ENCODE peak calls at places on chromosomes 3 and 15, in five cellular contexts. K is activated naive CD4-positive, alpha-beta T cell treated with anti-CD3 and anti-CD28 coated beads, Interleukin-2, amount 10 ng/mL, durations not matched to agents 7 days and 5 days; E is ELR; L is COLO829; C is stimulated activated CD4-positive, alpha-beta T cell treated with anti-CD3 and anti-CD28 coated beads, Interleukin-12 subunit alpha, Interleukin-12 subunit beta, amount 100 ng/mL, for 4 hours. P is an unnamed sample.

GRCh38 chr15:73724211-73724610 is 28.9 kb downstream of the INSYN1 start:
- DNase-seq in K (no peak), E (no peak), L (no peak), C (no peak), P (no peak)

GRCh38 chr3:129289201-129289921 is 10.7 kb downstream of the HMCES start:
- DNase-seq in K (no peak), E (peak; percentile 85), L (peak; percentile 74), C (no peak), P (no peak)

GRCh38 chr15:99631256-99631655 is 65.5 kb downstream of the MEF2A start:
- DNase-seq in K (no peak), E (no peak), L (no peak), C (no peak), P (no peak)

GRCh38 chr3:28317438-28318022 is 31.0 kb upstream of the ZCWPW2 start:
- DNase-seq in K (peak; percentile 43), E (peak; percentile 54), L (peak; percentile 66), C (no peak), P (peak; percentile 28)

GRCh38 chr3:113495035-113495434 is 19.9 kb downstream of the SPICE1 start:
- DNase-seq in K (peak; percentile 64), E (peak; percentile 55), L (no peak), C (no peak), P (peak; percentile 55)

GRCh38 chr15:88604381-88604951 is 16.7 kb upstream of the AEN start:
- DNase-seq in K (no peak), E (no peak), L (no peak), C (no peak), P (no peak)

GRCh38 chr3:141412087-141412935 is 44.0 kb downstream of the ZBTB38 start:
- DNase-seq in K (peak; percentile 70), E (peak; percentile 98), L (peak; percentile 76), C (peak; percentile 15), P (peak; percentile 63)

GRCh38 chr3:120567370-120568197 is 28.6 kb upstream of the NDUFB4 start:
- DNase-seq in K (no peak), E (peak; percentile 70), L (no peak), C (no peak), P (no peak)

GRCh38 chr3:184339016-184339415 is 1.6 kb downstream of the FAM131A start:
- DNase-seq in K (no peak), E (no peak), L (no peak), C (no peak), P (no peak)

GRCh38 chr3:29281265-29282228 is 676 bp downstream of the RBMS3 start:
- DNase-seq in K (no peak), E (peak; percentile 65), L (no peak), C (no peak), P (no peak)

GRCh38 chr15:63987979-63988378 is 58.3 kb downstream of the DAPK2 start:
- DNase-seq in K (no peak), E (no peak), L (no peak), C (no peak), P (no peak)

GRCh38 chr15:89654847-89655805 is at the start of gene KIF7:
- DNase-seq in K (peak; percentile 37), E (peak; percentile 72), L (peak; percentile 38), C (peak; percentile 18), P (no peak)

GRCh38 chr3:45758871-45759270 is 37.5 kb downstream of the SLC6A20 start:
- DNase-seq in K (no peak), E (no peak), L (no peak), C (no peak), P (no peak)

GRCh38 chr3:132550579-132551305 is 46.3 kb upstream of the ACKR4 start:
- DNase-seq in K (no peak), E (no peak), L (no peak), C (no peak), P (no peak)

GRCh38 chr3:30672959-30673358 is 66.6 kb downstream of the TGFBR2 start:
- DNase-seq in K (no peak), E (no peak), L (no peak), C (no peak), P (no peak)

GRCh38 chr3:179640469-179640868 is 12.4 kb upstream of the USP13 start:
- DNase-seq in K (no peak), E (no peak), L (no peak), C (no peak), P (no peak)

GRCh38 chr3:107063351-107063750 is 313.9 kb upstream of the CCDC54 start:
- DNase-seq in K (no peak), E (peak; percentile 61), L (no peak), C (no peak), P (no peak)

GRCh38 chr3:14455571-14456317 is 53.3 kb downstream of the SLC6A6 start:
- DNase-seq in K (no peak), E (no peak), L (no peak), C (no peak), P (no peak)

GRCh38 chr15:98292442-98293240 is 332.1 kb downstream of the ARRDC4 start:
- DNase-seq in K (peak; percentile 57), E (peak; percentile 48), L (peak; percentile 48), C (peak; percentile 23), P (peak; percentile 61)